ENCODE peak calls at places on chromosomes 7 and 10, in eight cellular contexts. Q is stimulated activated CD8-positive, alpha-beta memory T cell treated with anti-CD3 and anti-CD28 coated beads, Interleukin-2, amount 100 ng/mL, for 1 hour; Z is GM23248; H is body of pancreas; D is Karpas-422; A is OCI-LY7; C is stimulated activated CD4-positive, alpha-beta T cell treated with anti-CD3 and anti-CD28 coated beads, TNF-alpha, amount 100 ng/mL, for 4 hours; P is astrocyte of the cerebellum. S is an unnamed sample.

GRCh38 chr10:114881916-114882315 is 56.1 kb upstream of the TRUB1 start:
- DNase-seq in Q (no peak), Z (no peak), C (no peak), A (no peak), H (no peak), D (no peak), P (no peak), S (no peak)

GRCh38 chr7:143463556-143463955 is 14.1 kb upstream of the TAS2R41 start:
- DNase-seq in A (no peak), Q (no peak), Z (no peak), C (no peak), H (no peak), P (no peak), D (peak; percentile 56), S (no peak)

GRCh38 chr7:97024209-97025129 is at the start of gene DLX5:
- DNase-seq in A (no peak), Z (peak; percentile 49), P (no peak), D (no peak), H (no peak), Q (no peak), C (no peak), S (no peak)

GRCh38 chr10:132130286-132131265 is 56.2 kb upstream of the DPYSL4 start:
- DNase-seq in H (no peak), D (no peak), P (no peak), Q (no peak), C (no peak), Z (no peak), A (no peak), S (no peak)

GRCh38 chr7:7861211-7861633 is 107.4 kb upstream of the GLCCI1 start:
- DNase-seq in C (no peak), A (no peak), H (no peak), Q (no peak), D (no peak), P (no peak), Z (peak; percentile 76), S (no peak)

GRCh38 chr10:59907918-59908807 is 1.8 kb upstream of the CCDC6 start:
- DNase-seq in A (peak; percentile 73), P (peak; percentile 95), Z (peak; percentile 80), H (peak; percentile 72), Q (no peak), C (no peak), D (peak; percentile 80), S (peak; percentile 86)

GRCh38 chr7:157299613-157300405 is 37.0 kb upstream of the DNAJB6 start:
- DNase-seq in A (no peak), C (peak; percentile 20), D (no peak), H (no peak), P (no peak), Q (no peak), Z (no peak), S (peak; percentile 51)

GRCh38 chr7:112205348-112206237 is 606 bp downstream of the DOCK4 start:
- DNase-seq in C (no peak), P (no peak), H (peak; percentile 61), A (peak; percentile 45), Z (peak; percentile 73), D (peak; percentile 63), Q (no peak), S (peak; percentile 68)

GRCh38 chr10:118917701-118918100 is 111.8 kb upstream of the NANOS1 start:
- DNase-seq in C (no peak), P (no peak), A (no peak), Z (no peak), D (no peak), H (no peak), Q (no peak), S (no peak)